ENCODE peak calls at places on chromosomes 11 and 22, in seven cellular contexts. C is colonic mucosa, Y is HL-60, K is heart right ventricle, P is MM.1S, L is MCF 10A, Z is AG10803. I is an unnamed sample.

GRCh38 chr11:122754028-122754427 is 84.3 kb upstream of the CRTAM start:
- DNase-seq in K (no peak), P (no peak), L (no peak), Z (no peak), C (no peak), Y (no peak), I (no peak)

GRCh38 chr11:83827940-83828554 is 541.9 kb upstream of the CCDC90B start:
- DNase-seq in Y (no peak), K (no peak), C (no peak), P (peak), Z (peak), L (peak), I (peak)

GRCh38 chr11:79768343-79768742 is 327.5 kb upstream of the TENM4 start:
- DNase-seq in L (peak), P (no peak), C (peak), K (peak), Y (no peak), Z (no peak), I (no peak)

GRCh38 chr11:61749607-61750217 is 2.7 kb upstream of the MYRF start:
- DNase-seq in Y (no peak), P (no peak), L (no peak), Z (no peak), K (no peak), C (no peak), I (no peak)

GRCh38 chr11:18769802-18770456 is 21.7 kb downstream of the PTPN5 start:
- DNase-seq in K (no peak), C (peak), P (peak), Y (no peak), L (no peak), Z (no peak), I (no peak)

GRCh38 chr22:28766628-28767027 is 5.9 kb upstream of the CCDC117 start:
- DNase-seq in K (no peak), P (no peak), Z (no peak), Y (no peak), L (no peak), C (no peak), I (no peak)

GRCh38 chr11:122747358-122747757 is 90.9 kb upstream of the CRTAM start:
- DNase-seq in L (no peak), C (no peak), Y (no peak), Z (no peak), P (no peak), K (no peak), I (peak)

GRCh38 chr11:2095542-2095941 is 43.6 kb downstream of the IGF2 start:
- DNase-seq in Y (no peak), Z (no peak), L (no peak), C (no peak), P (no peak), K (no peak), I (no peak)

GRCh38 chr22:28582806-28583205 is 96.8 kb downstream of the TTC28 start:
- DNase-seq in K (no peak), C (no peak), Z (peak), L (peak), Y (no peak), P (no peak), I (peak)

GRCh38 chr22:37623075-37624016 is 14.7 kb downstream of the GGA1 start:
- DNase-seq in Z (peak), K (peak), C (peak), Y (no peak), L (peak), P (peak), I (peak)

GRCh38 chr11:24421766-24422165 is 75.1 kb upstream of the LUZP2 start:
- DNase-seq in Z (no peak), Y (no peak), K (no peak), P (no peak), L (no peak), C (no peak), I (no peak)

GRCh38 chr11:62324738-62325556 is 12.3 kb upstream of the ASRGL1 start:
- DNase-seq in C (peak), L (peak), K (peak), P (peak), Z (peak), Y (peak), I (peak)

GRCh38 chr11:129333873-129334272 is 41.8 kb upstream of the BARX2 start:
- DNase-seq in L (no peak), P (no peak), Y (no peak), Z (no peak), K (no peak), C (no peak), I (no peak)
- TF ChIP-seq CTCF in L (no peak), P (peak), Y (no peak), Z (peak), K (no peak), C (no peak), I (peak)

DNA sequence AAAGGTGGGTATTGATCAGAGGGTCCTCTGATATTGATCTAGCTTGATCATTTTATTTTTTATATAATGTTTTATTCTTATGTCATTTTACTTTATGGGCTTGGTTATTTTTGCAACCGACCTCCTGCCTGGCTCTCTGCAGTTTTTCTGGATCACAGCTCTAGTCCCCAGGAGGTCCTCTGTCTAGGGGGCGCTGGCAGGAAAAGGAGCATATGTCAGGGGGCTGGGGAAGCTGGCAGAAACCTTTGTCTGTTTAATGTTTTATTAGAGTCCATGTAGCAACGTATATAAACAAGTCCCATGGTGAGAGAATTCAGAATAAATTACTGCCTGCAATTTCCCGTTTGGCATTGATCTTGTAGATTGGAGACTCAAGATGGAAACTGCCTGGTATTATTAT is 133.5 kb upstream of the ZBED5 start:
- DNase-seq in C (no peak), Z (no peak), L (no peak), Y (no peak), K (no peak), P (no peak), I (no peak)
- TF ChIP-seq CTCF in C (no peak), Z (no peak), L (no peak), Y (no peak), K (no peak), P (no peak), I (no peak)

GRCh38 chr11:103671143-103671651 is 365.2 kb upstream of the DDI1 start:
- DNase-seq in Y (no peak), C (no peak), K (no peak), L (no peak), Z (no peak), P (no peak), I (no peak)
- TF ChIP-seq CTCF in Y (no peak), C (no peak), K (no peak), L (peak), Z (peak), P (peak), I (peak)

DNA sequence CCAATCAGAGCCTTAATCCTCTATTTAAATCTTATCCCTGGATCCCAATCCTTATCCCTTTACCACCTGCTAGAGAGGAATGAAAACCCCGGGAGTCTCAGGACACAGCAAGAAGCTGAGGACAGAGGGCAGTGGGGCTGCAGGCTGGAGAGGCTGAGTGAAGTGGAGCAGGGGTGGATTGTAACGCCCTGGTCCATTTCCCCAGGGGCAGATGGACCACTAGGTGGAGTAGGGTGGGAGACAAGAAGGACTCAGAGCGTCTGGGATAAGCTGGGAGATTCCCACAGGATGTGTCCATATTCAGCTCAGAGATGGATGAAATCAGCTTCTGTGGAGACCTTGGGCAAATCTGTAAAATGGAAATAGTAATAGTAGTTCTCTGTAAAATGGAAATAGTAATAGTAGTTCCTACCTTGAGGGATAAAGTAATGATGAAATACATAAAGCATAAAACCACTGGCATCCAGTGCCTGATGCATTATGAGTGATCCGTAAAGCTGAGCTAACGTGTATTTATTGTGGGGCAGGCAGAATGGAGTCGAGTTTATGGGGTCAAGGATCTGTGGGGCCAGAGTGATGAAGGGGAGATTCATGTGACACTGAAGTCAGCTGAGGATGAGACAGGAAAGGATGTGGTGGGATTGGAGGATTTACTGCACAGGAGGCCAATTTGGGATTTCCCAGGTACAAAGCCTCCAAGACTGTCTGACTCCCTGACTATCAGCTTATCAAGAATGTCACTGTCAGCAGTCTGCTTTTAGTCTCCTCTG is 1.9 kb upstream of the ROBO4 start:
- DNase-seq in P (no peak), C (no peak), K (no peak), L (peak), Y (no peak), Z (no peak), I (no peak)
- TF ChIP-seq CTCF in P (no peak), C (no peak), K (no peak), L (no peak), Y (no peak), Z (no peak), I (peak)

GRCh38 chr22:22520020-22520656 is at the start of gene ZNF280A:
- DNase-seq in Y (no peak), K (no peak), L (peak), P (no peak), C (no peak), Z (no peak), I (peak)

GRCh38 chr22:22526125-22526912 is 6.2 kb upstream of the ZNF280A start:
- DNase-seq in Z (no peak), Y (no peak), C (no peak), L (no peak), K (no peak), P (no peak), I (no peak)

GRCh38 chr22:22521631-22522030 is 1.6 kb upstream of the ZNF280A start:
- DNase-seq in K (no peak), C (no peak), Z (no peak), L (no peak), Y (no peak), P (no peak), I (no peak)

GRCh38 chr22:22520667-22521602 is 865 bp upstream of the ZNF280A start:
- DNase-seq in K (no peak), Y (no peak), C (no peak), Z (no peak), L (peak), P (peak), I (peak)

GRCh38 chr22:22523494-22523893 is 3.4 kb upstream of the ZNF280A start:
- DNase-seq in P (no peak), C (no peak), L (no peak), K (no peak), Y (no peak), Z (no peak), I (no peak)
- TF ChIP-seq CTCF in P (no peak), C (no peak), L (no peak), K (no peak), Y (no peak), Z (no peak), I (no peak)

GRCh38 chr11:81007046-81007445 is 1566.2 kb upstream of the TENM4 start:
- DNase-seq in Z (peak), Y (no peak), C (no peak), P (peak), L (peak), K (no peak), I (peak)
- TF ChIP-seq CTCF in Z (peak), Y (no peak), C (no peak), P (no peak), L (peak), K (no peak), I (no peak)